ENCODE peak calls at places on chromosome 14, in nine cellular contexts. T, L, Y, V, G, S, O, K and A are unnamed samples.

GRCh38 chr14:26863736-26864135 is 265.9 kb upstream of the NOVA1 start:
- DNase-seq in T (no peak), L (peak), Y (no peak), V (peak), G (peak), S (no peak), O (no peak), K (peak), A (no peak)

GRCh38 chr14:42110167-42110566 is 503.5 kb downstream of the LRFN5 start:
- DNase-seq in T (no peak), L (peak), Y (no peak), V (peak), G (peak), S (peak), O (peak), K (peak), A (no peak)

GRCh38 chr14:77268989-77269595 is 1.9 kb downstream of the NGB start:
- DNase-seq in T (no peak), L (no peak), Y (no peak), V (no peak), G (no peak), S (no peak), O (no peak), K (no peak), A (no peak)

GRCh38 chr14:68535404-68536024 is 257.4 kb downstream of the ZFP36L1 start:
- DNase-seq in T (no peak), L (peak), Y (no peak), V (peak), G (peak), S (no peak), O (no peak), K (peak), A (no peak)

GRCh38 chr14:32354716-32355115 is 25.6 kb downstream of the AKAP6 start:
- DNase-seq in T (no peak), L (no peak), Y (no peak), V (no peak), G (no peak), S (no peak), O (no peak), K (no peak), A (no peak)

GRCh38 chr14:91231446-91231845 is 13.1 kb downstream of the GPR68 start:
- DNase-seq in T (no peak), L (no peak), Y (no peak), V (peak), G (no peak), S (no peak), O (no peak), K (no peak), A (no peak)

GRCh38 chr14:32507029-32507984 is 178.2 kb downstream of the AKAP6 start:
- DNase-seq in T (no peak), L (peak), Y (no peak), V (peak), G (peak), S (peak), O (no peak), K (peak), A (no peak)

GRCh38 chr14:49303952-49304516 is 282.1 kb downstream of the RPS29 start:
- DNase-seq in T (peak), L (peak), Y (no peak), V (peak), G (peak), S (no peak), O (peak), K (peak), A (peak)

GRCh38 chr14:91953170-91953985 is 5.9 kb upstream of the FBLN5 start:
- DNase-seq in T (no peak), L (peak), Y (no peak), V (no peak), G (peak), S (no peak), O (no peak), K (peak), A (no peak)

GRCh38 chr14:80996049-80996901 is 40.9 kb downstream of the TSHR start:
- DNase-seq in T (no peak), L (peak), Y (no peak), V (peak), G (peak), S (peak), O (peak), K (peak), A (peak)

GRCh38 chr14:88967299-88967698 is 142.8 kb downstream of the TTC8 start:
- DNase-seq in T (no peak), L (no peak), Y (no peak), V (no peak), G (no peak), S (no peak), O (no peak), K (no peak), A (no peak)

GRCh38 chr14:102770147-102770909 is 6.9 kb upstream of the TRAF3 start:
- DNase-seq in T (no peak), L (no peak), Y (no peak), V (no peak), G (no peak), S (no peak), O (no peak), K (no peak), A (no peak)
- TF ChIP-seq CTCF in T (no peak), L (no peak), Y (no peak), V (no peak), G (no peak), S (no peak), O (no peak), K (no peak), A (no peak)

DNA sequence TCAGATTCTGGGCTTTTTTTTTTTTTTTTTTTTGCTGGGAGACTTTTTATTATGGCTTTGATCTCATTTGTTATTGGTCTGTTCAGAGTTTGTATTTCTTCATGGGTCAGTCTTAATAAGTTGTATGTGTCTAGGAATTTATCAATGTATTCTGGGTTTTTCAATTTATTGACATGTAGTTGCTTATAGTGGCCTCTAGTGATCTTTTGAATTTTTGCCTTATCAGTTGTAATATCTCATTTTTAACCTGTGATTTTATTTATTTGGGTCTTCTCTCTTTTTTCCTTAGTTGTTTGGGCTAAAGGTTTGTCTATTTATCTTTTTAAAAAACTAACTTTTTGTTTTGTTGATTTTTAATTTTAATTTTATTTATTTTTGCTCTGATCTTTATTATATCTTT is 45.5 kb downstream of the NAA30 start:
- DNase-seq in T (no peak), L (no peak), Y (no peak), V (no peak), G (no peak), S (no peak), O (no peak), K (no peak), A (no peak)
- TF ChIP-seq CTCF in T (peak), L (no peak), Y (no peak), V (no peak), G (no peak), S (no peak), O (no peak), K (no peak), A (no peak)

GRCh38 chr14:24411468-24412454 is 13.0 kb downstream of the NYNRIN start:
- DNase-seq in T (no peak), L (peak), Y (no peak), V (peak), G (peak), S (peak), O (peak), K (peak), A (peak)
- TF ChIP-seq CTCF in T (peak), L (peak), Y (peak), V (peak), G (peak), S (peak), O (peak), K (peak), A (peak)

DNA sequence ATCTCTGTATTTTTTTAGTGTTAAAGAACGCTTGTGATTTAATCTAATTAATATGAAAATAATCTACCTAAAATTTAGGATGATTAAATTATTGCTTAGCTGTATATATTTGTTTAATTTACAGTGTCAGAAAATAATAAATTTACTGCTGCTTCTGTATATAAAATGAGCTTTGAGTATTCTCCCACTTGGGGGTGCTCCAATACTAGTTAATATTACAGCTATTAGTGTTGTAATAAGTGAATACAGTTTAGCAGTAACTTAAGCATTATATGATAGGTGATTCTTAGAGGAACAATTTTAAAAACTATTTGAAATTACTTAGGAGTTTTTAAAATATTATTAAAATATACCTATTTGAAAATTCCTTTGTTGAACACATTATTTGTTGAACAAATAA is 62.2 kb downstream of the PAPOLA start:
- DNase-seq in T (no peak), L (no peak), Y (no peak), V (no peak), G (peak), S (no peak), O (no peak), K (peak), A (no peak)
- TF ChIP-seq CTCF in T (no peak), L (no peak), Y (no peak), V (peak), G (no peak), S (peak), O (no peak), K (no peak), A (no peak)

GRCh38 chr14:85528882-85529585 is 910 bp upstream of the FLRT2 start:
- DNase-seq in T (no peak), L (peak), Y (no peak), V (peak), G (peak), S (no peak), O (no peak), K (peak), A (no peak)
- TF ChIP-seq CTCF in T (no peak), L (no peak), Y (no peak), V (no peak), G (no peak), S (no peak), O (no peak), K (no peak), A (no peak)

DNA sequence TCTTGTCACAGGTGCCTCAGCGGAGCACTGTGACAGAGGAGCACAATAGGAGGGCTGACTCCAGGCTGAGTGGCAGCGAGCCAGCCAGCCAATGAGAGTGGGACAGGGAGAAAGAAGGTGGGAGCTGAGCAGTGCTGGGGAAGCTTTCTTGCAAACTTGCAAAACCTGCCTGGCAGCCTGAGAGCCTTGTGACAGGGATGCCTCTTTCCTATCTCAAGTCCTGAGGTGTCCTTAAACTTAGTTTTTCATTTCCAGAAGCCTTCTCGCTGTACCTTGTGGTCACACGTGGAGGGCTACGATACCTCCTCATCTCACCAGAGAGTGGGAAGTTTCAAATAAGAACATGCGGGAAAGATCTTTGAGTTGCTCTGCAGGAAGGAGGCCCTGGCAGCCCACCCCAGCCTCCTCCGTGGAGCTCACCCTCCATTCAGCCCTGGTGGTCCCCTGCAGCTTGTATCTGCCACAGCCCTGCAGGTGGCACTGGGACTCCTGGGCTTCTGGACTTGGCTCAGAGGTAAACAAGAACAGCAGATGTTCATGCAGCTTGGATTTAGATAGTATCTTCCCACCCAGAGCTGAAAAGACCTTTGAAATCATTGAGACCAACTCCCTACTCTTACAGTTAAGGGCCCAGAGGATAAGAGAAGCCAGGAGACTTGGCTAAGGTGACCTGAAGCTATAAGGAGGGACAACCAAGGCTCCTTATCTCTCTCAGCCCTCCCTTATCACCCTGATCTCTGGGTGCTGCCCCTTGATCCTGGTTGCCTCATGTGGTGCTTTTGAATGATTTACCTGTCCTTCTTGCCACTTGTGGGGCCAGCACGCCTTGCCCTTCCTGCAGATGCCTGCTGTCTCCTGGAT is 153.5 kb upstream of the MAX start:
- DNase-seq in T (peak), L (peak), Y (peak), V (no peak), G (peak), S (no peak), O (peak), K (no peak), A (peak)
- TF ChIP-seq CTCF in T (peak), L (no peak), Y (no peak), V (no peak), G (no peak), S (no peak), O (no peak), K (no peak), A (no peak)

GRCh38 chr14:54565236-54566151 is 1.4 kb upstream of the SAMD4A start:
- DNase-seq in T (peak), L (peak), Y (peak), V (peak), G (peak), S (peak), O (peak), K (peak), A (peak)
- TF ChIP-seq CTCF in T (peak), L (no peak), Y (no peak), V (peak), G (peak), S (no peak), O (peak), K (no peak), A (no peak)

GRCh38 chr14:99118046-99118721 is 153.8 kb downstream of the BCL11B start:
- DNase-seq in T (no peak), L (no peak), Y (peak), V (no peak), G (no peak), S (no peak), O (no peak), K (no peak), A (peak)
- TF ChIP-seq CTCF in T (no peak), L (no peak), Y (no peak), V (no peak), G (no peak), S (no peak), O (no peak), K (no peak), A (no peak)

GRCh38 chr14:96938946-96939345 is 141.8 kb downstream of the VRK1 start:
- DNase-seq in T (no peak), L (no peak), Y (no peak), V (no peak), G (no peak), S (no peak), O (peak), K (no peak), A (no peak)
- TF ChIP-seq CTCF in T (peak), L (no peak), Y (no peak), V (peak), G (peak), S (no peak), O (peak), K (no peak), A (peak)